ENCODE peak calls at places on chromosomes 16 and 17, in ten cellular contexts. E is foreskin fibroblast, O is cardiac muscle cell, S is dorsolateral prefrontal cortex, L is astrocyte, I is lower lobe of right lung, X is lung, B is left ventricle myocardium inferior, J is IMR-90, K is Panc1. Q is an unnamed sample.

GRCh38 chr17:48016112-48016511 is 21.5 kb downstream of the COPZ2 start:
- DNase-seq in O (no peak), K (no peak), L (peak), E (no peak), S (no peak), J (peak), X (no peak), I (peak), B (no peak), Q (no peak)

GRCh38 chr16:87874639-87875472 is 5.5 kb upstream of the SLC7A5 start:
- DNase-seq in K (no peak), O (no peak), E (no peak), J (no peak), X (no peak), L (no peak), B (no peak), S (no peak), I (no peak), Q (no peak)

GRCh38 chr17:38578641-38579480 is 26.9 kb downstream of the SRCIN1 start:
- DNase-seq in K (no peak), E (no peak), J (no peak), B (no peak), I (no peak), O (no peak), X (no peak), L (no peak), S (no peak), Q (no peak)

GRCh38 chr17:66970797-66971196 is 6.3 kb downstream of the CACNG4 start:
- DNase-seq in L (no peak), O (no peak), E (no peak), J (no peak), I (no peak), B (no peak), X (no peak), S (no peak), K (no peak), Q (no peak)

GRCh38 chr16:11759163-11759834 is 16.6 kb upstream of the TXNDC11 start:
- DNase-seq in B (no peak), O (no peak), J (no peak), S (no peak), X (no peak), I (no peak), K (no peak), L (no peak), E (no peak), Q (peak)

GRCh38 chr17:18319604-18320256 is 4.6 kb downstream of the SMCR8 start:
- DNase-seq in B (no peak), K (no peak), X (no peak), L (peak), S (peak), O (peak), E (peak), I (no peak), J (peak), Q (peak)

GRCh38 chr17:65868881-65869280 is 307.4 kb upstream of the AXIN2 start:
- DNase-seq in I (no peak), X (no peak), J (no peak), S (no peak), O (no peak), K (no peak), L (no peak), E (no peak), B (no peak), Q (no peak)

GRCh38 chr17:64174686-64175456 is 44.9 kb upstream of the ERN1 start:
- DNase-seq in J (peak), B (no peak), L (no peak), I (peak), O (no peak), S (peak), X (peak), E (peak), K (no peak), Q (no peak)

DNA sequence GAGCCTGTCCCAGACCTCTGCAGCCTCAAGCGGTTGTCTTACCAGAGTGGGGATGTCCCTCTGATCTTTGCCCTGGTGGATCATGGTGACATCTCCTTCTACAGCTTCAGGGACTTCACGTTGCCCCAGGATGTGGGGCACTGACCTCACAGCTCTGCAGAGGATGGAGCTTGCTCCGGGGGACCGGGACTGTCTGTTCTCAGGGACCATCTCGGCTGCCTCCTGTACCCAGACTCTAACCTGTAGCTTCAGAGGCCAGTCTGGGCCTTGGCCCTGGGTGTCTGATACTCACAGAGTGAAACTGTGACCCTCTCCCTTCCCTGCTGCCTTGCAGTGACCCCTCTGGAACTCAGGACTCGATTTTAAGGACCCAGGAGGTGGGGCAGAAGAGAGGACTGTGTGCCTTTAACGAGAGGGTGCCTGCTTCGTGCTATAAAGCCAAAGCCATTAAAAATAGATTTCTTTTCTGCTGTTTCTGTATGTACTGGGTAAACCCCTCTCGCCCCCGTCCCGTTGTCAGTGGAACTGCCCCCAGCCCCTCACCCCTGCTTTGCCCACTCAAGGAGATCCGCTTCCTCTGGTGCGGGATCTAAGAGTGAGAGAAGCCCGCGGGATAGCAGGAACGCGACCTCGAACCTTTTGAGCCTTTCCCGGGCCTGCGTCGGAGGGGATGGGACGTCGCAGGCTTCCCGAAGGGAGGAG is 1.1 kb upstream of the LLGL2 start:
- DNase-seq in I (peak), B (no peak), E (no peak), O (no peak), K (no peak), S (no peak), X (no peak), J (no peak), L (no peak), Q (no peak)
- H3K4me3 ChIP-seq in I (peak), B (peak), E (peak), O (peak), K (peak), S (peak), X (peak), J (no peak), L (peak), Q (peak)

GRCh38 chr16:83806721-83807120 is 1.1 kb upstream of the HSBP1 start:
- DNase-seq in B (no peak), J (no peak), I (no peak), S (no peak), K (no peak), L (no peak), X (no peak), E (no peak), O (no peak), Q (no peak)

GRCh38 chr16:83807710-83808572 is at the start of gene HSBP1:
- DNase-seq in L (peak), K (peak), B (peak), J (peak), S (peak), E (peak), O (peak), I (peak), X (peak), Q (peak)

GRCh38 chr16:83804366-83804765 is 3.4 kb upstream of the HSBP1 start:
- DNase-seq in S (no peak), L (no peak), J (no peak), K (no peak), B (no peak), E (no peak), O (no peak), X (no peak), I (no peak), Q (no peak)

GRCh38 chr16:83807327-83807709 is 460 bp upstream of the HSBP1 start:
- DNase-seq in K (no peak), J (no peak), O (no peak), S (no peak), I (no peak), X (peak), B (no peak), E (no peak), L (no peak), Q (no peak)

DNA sequence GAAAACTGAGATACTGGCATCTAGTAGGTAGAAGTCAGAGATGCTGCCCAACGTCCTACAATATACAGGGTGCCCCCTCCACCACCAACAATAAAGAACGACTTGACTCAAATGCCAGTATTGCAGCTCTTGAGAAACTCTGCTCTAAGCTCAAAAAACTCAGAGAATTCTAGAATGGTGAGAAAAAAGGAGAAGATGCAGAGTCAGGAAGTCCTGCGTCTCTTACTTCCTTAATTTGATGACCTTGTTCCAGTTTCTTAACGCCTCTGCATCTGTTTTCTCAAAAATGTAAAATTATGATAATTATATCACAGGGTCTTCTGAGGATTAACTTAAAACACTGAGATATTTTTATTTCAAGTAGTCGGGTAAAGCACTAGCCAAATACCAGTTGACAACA is 1.7 kb upstream of the HSBP1 start:
- DNase-seq in L (no peak), X (no peak), O (no peak), J (no peak), K (no peak), E (no peak), I (no peak), S (no peak), B (no peak), Q (no peak)
- H3K4me3 ChIP-seq in L (no peak), X (no peak), O (no peak), J (no peak), K (no peak), E (no peak), I (no peak), S (no peak), B (no peak), Q (no peak)

DNA sequence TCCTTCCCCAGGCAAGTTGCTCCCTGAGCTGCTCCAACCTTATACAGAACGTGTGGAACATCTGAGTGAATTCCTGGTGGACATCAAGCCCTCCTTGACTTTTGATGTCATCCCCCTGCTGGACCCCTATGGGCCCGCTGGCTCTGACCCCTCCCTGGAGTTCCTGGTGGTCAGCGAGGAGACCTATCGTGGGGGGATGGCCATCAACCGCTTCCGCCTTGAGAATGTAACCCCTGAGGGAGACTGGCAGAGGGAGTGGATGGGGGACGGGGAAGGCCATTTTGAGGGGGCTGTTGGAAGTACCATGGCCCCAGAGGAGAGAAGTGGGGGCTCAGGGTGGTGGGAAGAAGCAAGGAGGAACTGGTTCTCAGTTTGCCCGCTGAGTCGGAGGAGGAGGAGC is 2.0 kb downstream of the COASY start:
- DNase-seq in E (no peak), S (no peak), L (no peak), O (no peak), B (no peak), X (no peak), K (no peak), J (no peak), I (no peak), Q (no peak)
- H3K4me3 ChIP-seq in E (no peak), S (no peak), L (no peak), O (no peak), B (peak), X (no peak), K (peak), J (no peak), I (peak), Q (no peak)

DNA sequence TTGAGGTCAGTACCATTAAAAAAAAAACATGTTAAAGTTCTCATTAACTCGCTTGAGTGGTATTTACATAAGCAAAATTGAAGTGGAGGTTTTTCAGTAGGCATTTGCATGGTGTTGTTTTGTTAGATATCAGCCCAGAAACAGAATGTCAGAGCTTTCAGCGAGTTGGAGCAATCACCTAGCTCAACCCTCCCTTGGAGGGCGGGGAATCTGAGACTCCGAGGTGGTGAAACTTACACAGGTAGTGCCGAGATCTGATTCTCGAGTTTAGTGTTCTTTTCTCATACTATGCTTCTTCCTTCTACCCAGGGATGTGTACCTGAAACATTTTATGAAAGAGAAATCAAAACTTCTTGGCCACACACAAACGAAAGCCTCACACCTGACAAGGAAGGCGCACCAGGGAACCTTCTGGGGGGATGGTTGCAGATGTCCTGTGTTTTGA is 6.6 kb downstream of the SEC14L1 start:
- DNase-seq in S (no peak), B (no peak), I (no peak), K (no peak), L (no peak), E (no peak), X (no peak), O (no peak), J (no peak), Q (peak)
- H3K4me3 ChIP-seq in S (no peak), B (peak), I (peak), K (no peak), L (no peak), E (no peak), X (no peak), O (no peak), J (no peak), Q (no peak)

Q was measured in body of pancreas.